ENCODE peak calls at places on chromosomes 6 and 20, in eight cellular contexts. Q, O, F, R, T, A, D and C are unnamed samples.

GRCh38 chr20:56285496-56285895 is 37.0 kb downstream of the MC3R start:
- DNase-seq in O (no peak), F (no peak), R (no peak), A (no peak), T (no peak), D (no peak), Q (no peak), C (no peak)

GRCh38 chr6:35209622-35210289 is 4.0 kb upstream of the SCUBE3 start:
- DNase-seq in Q (no peak), T (no peak), O (no peak), D (no peak), R (no peak), A (no peak), F (no peak), C (no peak)

GRCh38 chr20:2535711-2536561 is 437 bp upstream of the TMC2 start:
- DNase-seq in A (no peak), D (no peak), O (no peak), F (peak; percentile 32), R (peak; percentile 21), T (no peak), Q (no peak), C (no peak)

GRCh38 chr6:169139179-169139971 is 114.3 kb downstream of the THBS2 start:
- DNase-seq in Q (no peak), D (no peak), F (no peak), A (no peak), R (no peak), O (no peak), T (no peak), C (no peak)

GRCh38 chr20:9043364-9043763 is 25.5 kb upstream of the PLCB4 start:
- DNase-seq in F (no peak), T (no peak), Q (no peak), A (no peak), R (no peak), D (no peak), O (no peak), C (no peak)

GRCh38 chr20:21027569-21027968 is 78.6 kb downstream of the LINC00237 start:
- DNase-seq in R (no peak), A (no peak), F (peak; percentile 11), Q (no peak), T (no peak), D (peak; percentile 54), O (no peak), C (no peak)

GRCh38 chr6:128882991-128883571 is at the start of gene LAMA2:
- DNase-seq in A (peak; percentile 55), T (peak; percentile 57), Q (peak; percentile 82), F (peak; percentile 81), O (no peak), R (no peak), D (no peak), C (peak; percentile 25)

GRCh38 chr20:24964518-24964838 is 15.4 kb downstream of the CST7 start:
- DNase-seq in A (no peak), Q (no peak), O (no peak), D (no peak), T (no peak), F (no peak), R (no peak), C (no peak)

GRCh38 chr20:49616154-49617007 is 48.4 kb upstream of the PTGIS start:
- DNase-seq in R (no peak), D (no peak), Q (no peak), A (no peak), O (no peak), F (no peak), T (no peak), C (no peak)

GRCh38 chr20:33312583-33312982 is 29.6 kb downstream of the BPIFB1 start:
- DNase-seq in O (no peak), A (no peak), F (no peak), D (no peak), R (no peak), T (no peak), Q (no peak), C (no peak)

GRCh38 chr6:21678990-21679389 is 85.4 kb downstream of the SOX4 start:
- DNase-seq in Q (peak; percentile 50), R (no peak), T (no peak), A (peak; percentile 78), O (no peak), D (no peak), F (no peak), C (no peak)

GRCh38 chr20:47546184-47547033 is 44.7 kb downstream of the NCOA3 start:
- DNase-seq in R (no peak), F (no peak), O (no peak), Q (peak; percentile 85), T (no peak), A (peak; percentile 96), D (no peak), C (peak; percentile 44)

GRCh38 chr20:25389858-25390537 is 637 bp downstream of the ABHD12 start:
- DNase-seq in F (peak; percentile 72), D (no peak), O (peak; percentile 73), T (peak; percentile 63), A (no peak), R (peak; percentile 63), Q (no peak), C (no peak)

GRCh38 chr6:147000545-147001488 is 203.4 kb upstream of the STXBP5 start:
- DNase-seq in F (no peak), O (no peak), Q (peak; percentile 80), T (no peak), D (no peak), R (no peak), A (peak; percentile 79), C (peak; percentile 73)

GRCh38 chr6:25306379-25306778 is 27.2 kb downstream of the CARMIL1 start:
- DNase-seq in T (no peak), F (no peak), R (no peak), A (no peak), O (no peak), Q (no peak), D (no peak), C (no peak)

GRCh38 chr6:158322724-158323560 is 10.7 kb downstream of the TULP4 start:
- DNase-seq in R (no peak), D (no peak), T (no peak), Q (peak; percentile 59), F (no peak), A (peak; percentile 81), O (peak; percentile 43), C (peak; percentile 81)

GRCh38 chr20:61497029-61497627 is 245.1 kb downstream of the CDH4 start:
- DNase-seq in F (no peak), T (no peak), Q (no peak), O (no peak), D (no peak), R (no peak), A (no peak), C (no peak)

GRCh38 chr20:23340524-23340923 is 10.1 kb upstream of the NXT1 start:
- DNase-seq in D (peak; percentile 54), R (no peak), O (no peak), Q (peak; percentile 76), A (peak; percentile 69), F (peak; percentile 61), T (no peak), C (no peak)

GRCh38 chr6:161373905-161374451 is 100.1 kb upstream of the AGPAT4 start:
- DNase-seq in F (peak; percentile 86), Q (peak; percentile 63), O (peak; percentile 64), R (no peak), A (peak; percentile 50), T (peak; percentile 73), D (no peak), C (peak; percentile 32)

GRCh38 chr20:32124916-32125454 is 15.5 kb downstream of the TM9SF4 start:
- DNase-seq in D (no peak), A (no peak), T (no peak), Q (no peak), R (peak; percentile 61), F (no peak), O (no peak), C (no peak)

GRCh38 chr20:24066075-24066700 is 77.6 kb upstream of the GGTLC1 start:
- DNase-seq in Q (no peak), T (no peak), O (no peak), A (no peak), F (no peak), R (no peak), D (no peak), C (no peak)

GRCh38 chr6:147642458-147642857 is 134.0 kb downstream of the SAMD5 start:
- DNase-seq in R (no peak), T (no peak), O (no peak), A (peak; percentile 85), D (no peak), F (no peak), Q (peak; percentile 65), C (no peak)

GRCh38 chr20:12166053-12166717 is 248.5 kb downstream of the BTBD3 start:
- DNase-seq in R (no peak), D (no peak), O (no peak), F (no peak), Q (peak; percentile 92), A (peak; percentile 95), T (no peak), C (peak; percentile 55)

GRCh38 chr20:573414-574296 is 30.1 kb upstream of the CSNK2A1 start:
- DNase-seq in A (no peak), R (no peak), T (no peak), O (no peak), Q (no peak), D (no peak), F (no peak), C (no peak)

GRCh38 chr20:574297-574942 is 30.8 kb upstream of the CSNK2A1 start:
- DNase-seq in Q (no peak), D (no peak), R (no peak), F (no peak), T (no peak), A (no peak), O (no peak), C (no peak)

GRCh38 chr20:576156-576555 is 32.6 kb upstream of the CSNK2A1 start:
- DNase-seq in F (no peak), T (no peak), D (no peak), A (no peak), R (no peak), Q (no peak), O (no peak), C (no peak)

GRCh38 chr20:577167-577791 is 32.8 kb downstream of the TCF15 start:
- DNase-seq in R (no peak), Q (no peak), F (no peak), D (peak; percentile 77), A (peak; percentile 18), O (no peak), T (no peak), C (peak; percentile 31)

GRCh38 chr20:575230-575629 is 31.6 kb upstream of the CSNK2A1 start:
- DNase-seq in F (no peak), D (no peak), R (no peak), T (no peak), O (no peak), A (no peak), Q (no peak), C (no peak)
- TF ChIP-seq CTCF in F (no peak), D (no peak), R (no peak), T (no peak), O (no peak), A (no peak), Q (no peak), C (no peak)

GRCh38 chr6:38207371-38207770 is 387.8 kb downstream of the ZFAND3 start:
- DNase-seq in O (no peak), R (no peak), F (peak; percentile 18), Q (no peak), D (no peak), A (no peak), T (no peak), C (no peak)
- TF ChIP-seq CTCF in O (no peak), R (no peak), F (no peak), Q (no peak), D (no peak), A (no peak), T (no peak), C (no peak)

GRCh38 chr6:119966484-119966883 is 616.9 kb upstream of the MAN1A1 start:
- DNase-seq in A (no peak), Q (no peak), O (no peak), R (no peak), D (no peak), F (no peak), T (no peak), C (no peak)
- TF ChIP-seq CTCF in A (no peak), Q (peak; percentile 9), O (peak; percentile 35), R (peak; percentile 18), D (peak; percentile 9), F (no peak), T (peak; percentile 12), C (no peak)

GRCh38 chr6:108714774-108715414 is 133.3 kb upstream of the ARMC2 start:
- DNase-seq in R (no peak), F (no peak), Q (no peak), O (no peak), A (peak; percentile 42), T (no peak), D (no peak), C (peak; percentile 32)
- TF ChIP-seq CTCF in R (no peak), F (no peak), Q (no peak), O (no peak), A (peak; percentile 6), T (no peak), D (no peak), C (no peak)